ENCODE peak calls at places on chromosomes 13 and 19, in seven cellular contexts. M is activated naive CD4-positive, alpha-beta T cell treated with Interleukin-2 at 50 U/mL for 16 hours; G is iris pigment epithelial cell; U is HEK293T; W is kidney glomerular epithelial cell; P is CD14-positive monocyte; F is T47D. I is an unnamed sample.

GRCh38 chr13:106277483-106278154 is 257.8 kb downstream of the EFNB2 start:
- DNase-seq in M (no peak), G (no peak), U (no peak), W (no peak), P (no peak), F (no peak), I (no peak)

GRCh38 chr19:13132471-13133166 is 14.6 kb downstream of the NACC1 start:
- DNase-seq in M (peak), G (peak), U (no peak), W (no peak), P (no peak), F (no peak), I (peak)

GRCh38 chr13:36282818-36283432 is 14.7 kb downstream of the CCDC169 start:
- DNase-seq in M (no peak), G (peak), U (peak), W (peak), P (no peak), F (peak), I (peak)

GRCh38 chr19:1401138-1401888 is at the start of gene GAMT:
- DNase-seq in M (peak), G (no peak), U (peak), W (no peak), P (no peak), F (peak), I (peak)

GRCh38 chr19:52398091-52398461 is 427 bp downstream of the ZNF528 start:
- DNase-seq in M (no peak), G (peak), U (no peak), W (no peak), P (no peak), F (peak), I (peak)

GRCh38 chr19:39448271-39448670 is 2.9 kb downstream of the SUPT5H start:
- DNase-seq in M (no peak), G (peak), U (no peak), W (no peak), P (no peak), F (no peak), I (peak)

GRCh38 chr13:34161829-34162544 is 344.0 kb downstream of the RFC3 start:
- DNase-seq in M (no peak), G (peak), U (no peak), W (no peak), P (no peak), F (peak), I (peak)

GRCh38 chr13:58994778-58995177 is 1169.0 kb downstream of the DIAPH3 start:
- DNase-seq in M (no peak), G (no peak), U (no peak), W (no peak), P (no peak), F (peak), I (no peak)

GRCh38 chr13:22821589-22821988 is 359.2 kb upstream of the SGCG start:
- DNase-seq in M (no peak), G (no peak), U (no peak), W (no peak), P (no peak), F (no peak), I (no peak)

GRCh38 chr19:47129579-47129978 is 1.1 kb upstream of the SAE1 start:
- DNase-seq in M (no peak), G (no peak), U (no peak), W (no peak), P (no peak), F (no peak), I (no peak)

GRCh38 chr13:58619396-58620113 is 988.0 kb downstream of the PCDH17 start:
- DNase-seq in M (no peak), G (no peak), U (no peak), W (no peak), P (no peak), F (no peak), I (no peak)

GRCh38 chr19:14519860-14520407 is 1.7 kb upstream of the DNAJB1 start:
- DNase-seq in M (no peak), G (peak), U (no peak), W (peak), P (peak), F (no peak), I (no peak)

GRCh38 chr13:94198666-94199065 is 280.8 kb downstream of the DCT start:
- DNase-seq in M (no peak), G (peak), U (no peak), W (no peak), P (no peak), F (no peak), I (no peak)

GRCh38 chr19:15169541-15170285 is 31.1 kb downstream of the NOTCH3 start:
- DNase-seq in M (no peak), G (no peak), U (no peak), W (no peak), P (no peak), F (no peak), I (no peak)

GRCh38 chr19:49677901-49678674 is 1.0 kb downstream of the PRMT1 start:
- DNase-seq in M (peak), G (peak), U (peak), W (peak), P (peak), F (peak), I (peak)

GRCh38 chr13:50026788-50027473 is 11.7 kb downstream of the KCNRG start:
- DNase-seq in M (no peak), G (no peak), U (no peak), W (no peak), P (no peak), F (no peak), I (no peak)

GRCh38 chr13:51957377-51958216 is 53.7 kb downstream of the ATP7B start:
- DNase-seq in M (no peak), G (no peak), U (no peak), W (no peak), P (no peak), F (no peak), I (no peak)

GRCh38 chr13:105655046-105655445 is 880.4 kb downstream of the EFNB2 start:
- DNase-seq in M (no peak), G (peak), U (no peak), W (no peak), P (no peak), F (no peak), I (no peak)

GRCh38 chr19:33998302-33998701 is 174.0 kb upstream of the LSM14A start:
- DNase-seq in M (no peak), G (no peak), U (no peak), W (no peak), P (no peak), F (peak), I (no peak)

GRCh38 chr13:23020246-23020843 is 160.4 kb upstream of the SGCG start:
- DNase-seq in M (peak), G (peak), U (peak), W (peak), P (no peak), F (peak), I (peak)

GRCh38 chr19:35000647-35001501 is 751 bp downstream of the GRAMD1A start:
- DNase-seq in M (peak), G (peak), U (peak), W (peak), P (no peak), F (peak), I (peak)

GRCh38 chr13:44231786-44232516 is 141.7 kb upstream of the SERP2 start:
- DNase-seq in M (no peak), G (peak), U (no peak), W (peak), P (no peak), F (peak), I (peak)